ENCODE peak calls at places on chromosome 10, in six cellular contexts. Y, C, W, H, J and L are unnamed samples. For H3K27me3 and H3K4me1, the result is how much of the 10 kb centered on the place peaks cover.

GRCh38 chr10:89382757-89383156 is 4.9 kb downstream of the IFIT1B start:
- DNase-seq in Y (no peak), C (no peak), W (no peak), H (peak), J (no peak), L (no peak)

GRCh38 chr10:71534552-71535158 is 137.9 kb downstream of the CDH23 start:
- DNase-seq in Y (no peak), C (peak), W (no peak), H (no peak), J (no peak), L (no peak)

GRCh38 chr10:3478153-3478552 is 305.6 kb upstream of the PITRM1 start:
- DNase-seq in Y (no peak), C (no peak), W (no peak), H (no peak), J (no peak), L (no peak)

GRCh38 chr10:31062856-31063255 is 31.2 kb upstream of the ZNF438 start:
- DNase-seq in Y (no peak), C (peak), W (no peak), H (peak), J (no peak), L (no peak)

GRCh38 chr10:113273151-113273876 is 279.5 kb upstream of the HABP2 start:
- DNase-seq in Y (peak), C (peak), W (no peak), H (no peak), J (peak), L (no peak)

GRCh38 chr10:42955493-42955889 is 121.4 kb upstream of the RET start:
- DNase-seq in Y (no peak), C (no peak), W (no peak), H (no peak), J (peak), L (no peak)

GRCh38 chr10:4527281-4527960 is 298.6 kb upstream of the AKR1E2 start:
- DNase-seq in Y (no peak), C (no peak), W (peak), H (peak), J (no peak), L (no peak)

GRCh38 chr10:131698232-131698631 is 202.6 kb upstream of the PPP2R2D start:
- DNase-seq in Y (no peak), C (no peak), W (no peak), H (no peak), J (no peak), L (no peak)

GRCh38 chr10:87622290-87623004 is 37.2 kb upstream of the PAPSS2 start:
- DNase-seq in Y (peak), C (no peak), W (no peak), H (no peak), J (no peak), L (no peak)

GRCh38 chr10:30386801-30387588 is 37.9 kb upstream of the MTPAP start:
- DNase-seq in Y (no peak), C (no peak), W (no peak), H (no peak), J (no peak), L (no peak)

GRCh38 chr10:96313348-96313747 is 9.1 kb downstream of the DNTT start:
- DNase-seq in Y (no peak), C (no peak), W (no peak), H (no peak), J (no peak), L (no peak)

GRCh38 chr10:34655286-34656170 is 159.6 kb downstream of the PARD3 start:
- DNase-seq in Y (peak), C (peak), W (peak), H (peak), J (no peak), L (no peak)

GRCh38 chr10:110413903-110414562 is 83.7 kb upstream of the DUSP5 start:
- DNase-seq in Y (no peak), C (peak), W (no peak), H (no peak), J (no peak), L (no peak)

GRCh38 chr10:13439771-13440708 is 88.8 kb downstream of the BEND7 start:
- DNase-seq in Y (peak), C (peak), W (no peak), H (no peak), J (peak), L (peak)

GRCh38 chr10:73837072-73837471 is 25.7 kb upstream of the NDST2 start:
- DNase-seq in Y (no peak), C (peak), W (no peak), H (peak), J (no peak), L (no peak)

GRCh38 chr10:77074104-77074638 is 563.4 kb downstream of the KCNMA1 start:
- DNase-seq in Y (no peak), C (no peak), W (no peak), H (no peak), J (no peak), L (no peak)

GRCh38 chr10:132618158-132618924 is 80.8 kb downstream of the INPP5A start:
- DNase-seq in Y (no peak), C (no peak), W (no peak), H (peak), J (no peak), L (no peak)

GRCh38 chr10:91010952-91011351 is 90.1 kb upstream of the ANKRD1 start:
- DNase-seq in Y (no peak), C (no peak), W (no peak), H (peak), J (no peak), L (no peak)
- H3K27me3 ChIP-seq in Y (under half), C (under half), W (under half), H (under half), J (under half), L (under half)

DNA sequence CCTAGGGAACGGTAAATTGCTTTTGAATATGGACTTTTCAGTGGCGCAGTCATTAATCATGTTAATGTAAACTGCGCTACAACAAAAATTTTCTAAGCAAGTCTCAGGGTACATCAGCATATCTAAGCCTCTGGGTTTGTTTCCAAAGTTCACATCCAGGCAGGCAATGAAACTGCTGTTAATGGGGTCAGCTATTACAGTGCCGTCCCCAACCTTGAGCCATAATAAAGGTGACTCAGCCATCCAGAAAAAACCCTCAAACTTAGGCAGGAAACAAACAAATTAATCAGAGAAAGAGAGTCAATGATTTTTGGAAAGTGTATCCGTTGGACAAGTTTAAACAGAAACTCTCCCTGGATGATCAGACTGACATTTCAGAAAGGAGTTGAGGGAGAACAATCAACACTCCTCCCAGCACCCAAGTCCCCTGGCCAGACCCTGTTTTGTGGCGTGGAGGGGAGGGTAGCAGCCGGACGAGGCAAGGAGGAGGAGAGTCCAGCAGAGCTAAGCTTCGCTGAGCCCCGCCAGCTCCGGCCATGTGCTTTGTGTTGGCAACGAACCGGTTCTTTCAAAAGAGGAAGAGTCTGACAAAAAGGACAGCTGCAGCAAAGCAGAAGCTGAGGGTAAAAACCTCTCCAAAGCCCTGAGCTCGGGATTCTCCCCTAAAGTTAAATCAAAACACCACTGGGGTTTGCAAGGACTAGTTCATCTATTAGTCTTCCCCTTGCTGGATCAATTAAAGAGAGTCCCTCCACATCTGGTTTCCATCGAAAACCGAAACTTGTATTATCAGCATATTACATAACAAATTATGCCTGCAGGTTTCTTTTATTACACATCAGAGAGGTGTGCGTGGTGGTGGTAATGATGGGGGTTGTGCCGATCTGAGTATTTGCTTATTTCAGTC is 3.6 kb downstream of the FAM53B start:
- DNase-seq in Y (peak), C (peak), W (no peak), H (peak), J (peak), L (peak)
- H3K4me1 ChIP-seq in Y (half or more), C (under half), W (under half), H (under half), J (under half), L (under half)

GRCh38 chr10:78860260-78860914 is 208.4 kb upstream of the ZMIZ1 start:
- DNase-seq in Y (no peak), C (no peak), W (no peak), H (no peak), J (peak), L (no peak)
- H3K27me3 ChIP-seq in Y (under half), C (under half), W (under half), H (under half), J (under half), L (under half)

GRCh38 chr10:16686081-16686902 is 130.9 kb downstream of the RSU1 start:
- DNase-seq in Y (no peak), C (no peak), W (no peak), H (no peak), J (no peak), L (no peak)

GRCh38 chr10:16690417-16690816 is 126.8 kb downstream of the RSU1 start:
- DNase-seq in Y (no peak), C (no peak), W (no peak), H (no peak), J (no peak), L (no peak)

GRCh38 chr10:16689636-16690035 is 127.6 kb downstream of the RSU1 start:
- DNase-seq in Y (no peak), C (no peak), W (no peak), H (no peak), J (no peak), L (no peak)

GRCh38 chr10:16685551-16685950 is 131.7 kb downstream of the RSU1 start:
- DNase-seq in Y (no peak), C (no peak), W (no peak), H (no peak), J (no peak), L (no peak)

GRCh38 chr10:16689227-16689626 is 128.0 kb downstream of the RSU1 start:
- DNase-seq in Y (no peak), C (peak), W (no peak), H (no peak), J (no peak), L (no peak)
- H3K4me1 ChIP-seq in Y (under half), C (under half), W (under half), H (under half), J (under half), L (under half)

GRCh38 chr10:75407296-75407715 is 5.7 kb upstream of the ZNF503 start:
- DNase-seq in Y (peak), C (no peak), W (no peak), H (no peak), J (no peak), L (peak)
- H3K27me3 ChIP-seq in Y (half or more), C (half or more), W (under half), H (under half), J (under half), L (under half)

DNA sequence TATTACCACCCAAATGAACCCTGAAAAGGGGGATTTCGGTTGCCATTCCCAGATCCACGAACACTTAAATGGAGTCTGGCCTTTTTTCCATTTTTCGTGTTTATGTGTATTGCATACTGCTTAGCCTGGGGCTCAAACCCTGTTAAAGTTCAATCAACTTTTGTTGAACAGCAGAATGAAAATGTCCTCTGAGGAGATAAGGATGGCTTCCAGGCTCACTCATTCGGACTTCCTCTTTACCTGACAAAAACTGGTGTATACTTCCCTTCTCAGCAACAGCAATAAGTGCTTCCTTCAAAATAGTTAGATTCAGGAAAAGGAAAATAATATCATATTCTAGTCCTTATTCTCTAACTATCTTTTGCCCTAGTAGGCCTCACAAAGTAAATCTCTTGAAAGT is 61.1 kb upstream of the ARID5B start:
- DNase-seq in Y (no peak), C (no peak), W (no peak), H (no peak), J (no peak), L (no peak)
- H3K4me1 ChIP-seq in Y (under half), C (under half), W (half or more), H (under half), J (under half), L (under half)